ENCODE peak calls at places on chromosomes 5 and 9, in nine cellular contexts. X is CD4-positive, alpha-beta memory T cell; G is prostate gland; U is CD8-positive, alpha-beta memory T cell; R is ascending aorta; F is heart left ventricle; B is upper lobe of left lung; E is heart right ventricle; J is breast epithelium. K is an unnamed sample. For H3K4me1, the result is how much of the 10 kb centered on the place peaks cover.

GRCh38 chr5:38323645-38324295 is 65.4 kb downstream of the EGFLAM start:
- DNase-seq in E (no peak), U (no peak), R (no peak), X (no peak), B (no peak), J (no peak), F (no peak), G (no peak), K (no peak)

GRCh38 chr9:94076557-94076956 is 7.7 kb upstream of the PTPDC1 start:
- DNase-seq in F (no peak), X (no peak), R (no peak), U (no peak), J (no peak), B (no peak), E (no peak), G (no peak), K (no peak)

GRCh38 chr5:136886623-136887022 is 521.3 kb upstream of the TRPC7 start:
- DNase-seq in B (no peak), U (no peak), E (no peak), R (no peak), F (no peak), G (no peak), X (no peak), J (no peak), K (no peak)

GRCh38 chr5:130528474-130528873 is 624.2 kb downstream of the CHSY3 start:
- DNase-seq in R (no peak), F (no peak), U (no peak), B (no peak), E (no peak), X (no peak), J (no peak), G (no peak), K (no peak)

GRCh38 chr5:142754031-142754430 is 16.1 kb upstream of the ARHGAP26 start:
- DNase-seq in U (no peak), G (no peak), F (no peak), J (no peak), B (no peak), R (no peak), X (no peak), E (no peak), K (no peak)

GRCh38 chr9:108469654-108470053 is 386.1 kb downstream of the ACTL7B start:
- DNase-seq in X (no peak), B (peak), R (no peak), G (no peak), U (no peak), E (no peak), F (no peak), J (no peak), K (no peak)

GRCh38 chr5:7676455-7676854 is 174.5 kb downstream of the CFAP90 start:
- DNase-seq in X (no peak), J (no peak), B (no peak), E (no peak), U (no peak), F (no peak), R (no peak), G (no peak), K (no peak)

GRCh38 chr9:93950619-93951601 is 4.2 kb downstream of the BARX1 start:
- DNase-seq in J (no peak), R (no peak), G (peak), B (peak), U (no peak), X (no peak), E (no peak), F (no peak), K (no peak)

GRCh38 chr9:122095010-122095767 is 2.1 kb upstream of the TTLL11 start:
- DNase-seq in U (peak), E (peak), R (no peak), B (no peak), X (peak), G (peak), F (no peak), J (no peak), K (no peak)

GRCh38 chr9:36603006-36603405 is 30.3 kb downstream of the MELK start:
- DNase-seq in B (no peak), J (no peak), E (no peak), U (no peak), R (no peak), F (no peak), X (no peak), G (no peak), K (no peak)

GRCh38 chr9:78325343-78325742 is 28.4 kb downstream of the PSAT1 start:
- DNase-seq in U (no peak), F (no peak), B (no peak), G (peak), X (no peak), E (no peak), J (no peak), R (no peak), K (no peak)

GRCh38 chr5:175663191-175664184 is 5.6 kb downstream of the HRH2 start:
- DNase-seq in U (no peak), F (peak), R (no peak), J (no peak), X (no peak), G (no peak), B (peak), E (peak), K (no peak)

GRCh38 chr5:24703934-24704333 is 59.2 kb upstream of the CDH10 start:
- DNase-seq in R (no peak), J (no peak), U (no peak), B (no peak), E (no peak), F (no peak), X (no peak), G (no peak), K (no peak)

GRCh38 chr5:126363658-126364057 is 59.6 kb upstream of the GRAMD2B start:
- DNase-seq in E (no peak), J (no peak), B (no peak), G (no peak), U (no peak), X (no peak), R (no peak), F (no peak), K (no peak)

GRCh38 chr5:180598797-180599589 is 7.7 kb upstream of the SCGB3A1 start:
- DNase-seq in X (no peak), U (no peak), B (peak), F (no peak), E (peak), G (no peak), R (no peak), J (no peak), K (no peak)

GRCh38 chr9:93941493-93941892 is 13.7 kb downstream of the BARX1 start:
- DNase-seq in F (no peak), J (no peak), B (no peak), U (no peak), G (no peak), X (no peak), R (no peak), E (no peak), K (no peak)

GRCh38 chr5:135491552-135492318 is 39.6 kb upstream of the TIFAB start:
- DNase-seq in J (no peak), F (no peak), X (no peak), B (peak), G (no peak), U (no peak), R (no peak), E (no peak), K (no peak)

GRCh38 chr9:93962561-93963440 is 7.6 kb upstream of the BARX1 start:
- DNase-seq in F (peak), R (no peak), J (peak), G (peak), E (peak), X (peak), U (peak), B (peak), K (peak)

GRCh38 chr5:100646011-100646410 is 110.8 kb downstream of the FAM174A start:
- DNase-seq in U (no peak), X (no peak), B (no peak), R (no peak), J (no peak), F (no peak), E (no peak), G (no peak), K (no peak)

GRCh38 chr5:107567901-107568671 is 102.7 kb downstream of the EFNA5 start:
- DNase-seq in R (no peak), U (no peak), G (peak), B (no peak), J (no peak), E (no peak), F (no peak), X (no peak), K (no peak)

GRCh38 chr5:83726912-83727311 is 6.3 kb upstream of the HAPLN1 start:
- DNase-seq in R (no peak), X (no peak), U (no peak), F (no peak), B (no peak), G (no peak), J (no peak), E (no peak), K (no peak)

GRCh38 chr5:169201597-169201996 is 99.3 kb downstream of the SLIT3 start:
- DNase-seq in J (no peak), U (no peak), X (no peak), R (no peak), G (no peak), E (no peak), F (no peak), B (no peak), K (no peak)

GRCh38 chr5:59178071-59178470 is 595.2 kb downstream of the RAB3C start:
- DNase-seq in F (no peak), B (no peak), G (no peak), E (no peak), J (no peak), U (no peak), R (no peak), X (no peak), K (no peak)

GRCh38 chr5:59173568-59173967 is 590.7 kb downstream of the RAB3C start:
- DNase-seq in E (no peak), X (no peak), B (no peak), F (no peak), J (no peak), G (no peak), R (no peak), U (no peak), K (no peak)

GRCh38 chr5:59177644-59178043 is 594.8 kb downstream of the RAB3C start:
- DNase-seq in B (no peak), E (no peak), G (no peak), X (no peak), F (no peak), J (no peak), R (no peak), U (no peak), K (no peak)

GRCh38 chr5:59171131-59171530 is 588.3 kb downstream of the RAB3C start:
- DNase-seq in E (no peak), B (no peak), U (no peak), R (no peak), F (no peak), J (no peak), X (no peak), G (no peak), K (no peak)

DNA sequence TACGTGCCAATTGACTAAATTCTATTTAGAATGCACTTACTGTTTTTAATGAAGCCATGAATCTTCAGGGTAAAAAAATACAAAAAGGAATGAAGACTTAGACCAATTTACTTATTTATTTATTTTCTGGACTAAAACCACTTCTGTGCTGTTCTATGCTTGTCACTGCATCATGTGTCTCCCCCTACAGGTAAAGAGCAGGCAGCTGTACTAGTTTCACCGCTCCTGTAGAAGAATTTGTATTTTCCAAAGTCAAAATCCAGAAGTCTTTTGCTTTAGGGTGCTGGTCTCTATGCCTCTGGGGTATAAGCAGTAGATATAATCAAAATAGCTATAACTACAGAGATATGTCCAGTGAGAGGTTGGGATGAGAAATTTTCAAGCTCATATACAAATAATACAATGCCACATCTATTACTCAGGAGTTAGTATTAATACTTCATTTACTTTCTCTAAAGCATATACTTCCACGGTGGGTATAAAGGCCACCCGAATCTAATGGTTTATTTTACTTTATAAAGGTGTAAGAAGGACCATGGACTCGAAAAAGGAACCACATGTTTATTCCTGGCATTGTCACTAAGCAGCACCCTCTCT is 591.5 kb downstream of the RAB3C start:
- DNase-seq in B (no peak), U (peak), E (peak), R (no peak), J (no peak), F (no peak), X (peak), G (peak), K (peak)
- H3K4me1 ChIP-seq in B (under half), U (under half), E (under half), R (under half), J (under half), F (under half), X (under half), G (under half), K (under half)

DNA sequence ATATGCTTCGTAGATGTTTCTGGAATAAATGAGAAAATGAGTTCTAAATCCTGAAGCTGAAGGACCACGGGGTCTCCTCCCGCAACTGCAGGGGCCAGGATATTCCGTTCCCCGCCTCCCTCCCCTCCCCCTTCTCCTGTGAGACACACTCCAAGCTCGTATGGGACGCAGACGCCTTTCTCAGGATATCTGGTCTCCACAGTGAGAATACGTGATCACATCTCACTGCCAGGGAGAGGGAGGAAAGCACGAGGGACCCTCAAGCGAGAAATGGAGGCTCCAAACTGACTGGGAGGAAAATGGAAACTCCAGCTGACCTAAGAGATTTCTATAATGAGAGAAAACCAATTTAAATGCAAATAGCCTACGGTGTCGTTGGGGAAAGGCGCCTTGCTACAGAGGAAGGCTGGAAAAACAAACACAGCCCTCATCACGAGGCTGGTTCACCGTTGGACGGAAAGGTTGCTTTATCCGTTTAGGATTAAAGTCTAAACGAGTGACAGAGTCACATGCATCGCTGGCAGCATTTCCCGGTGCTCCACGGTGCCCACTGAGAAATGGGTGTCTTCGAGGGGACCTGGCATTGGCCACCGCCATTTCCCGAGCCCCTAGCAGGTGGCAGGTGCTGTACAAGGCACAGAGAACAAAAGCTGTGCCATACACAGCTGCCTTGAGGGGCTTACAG is 116.9 kb upstream of the CPEB4 start:
- DNase-seq in X (no peak), E (no peak), R (no peak), J (no peak), U (no peak), G (no peak), B (no peak), F (no peak), K (no peak)
- H3K27ac ChIP-seq in X (no peak), E (no peak), R (no peak), J (no peak), U (no peak), G (no peak), B (no peak), F (no peak), K (no peak)

GRCh38 chr5:154368041-154368800 is 77.6 kb upstream of the SAP30L start:
- DNase-seq in R (no peak), E (peak), B (no peak), G (peak), F (no peak), U (no peak), J (peak), X (no peak), K (no peak)

GRCh38 chr5:154370119-154370518 is 75.7 kb upstream of the SAP30L start:
- DNase-seq in B (no peak), R (no peak), E (no peak), G (no peak), U (no peak), J (no peak), F (no peak), X (no peak), K (no peak)

GRCh38 chr5:154370730-154371334 is 75.0 kb upstream of the SAP30L start:
- DNase-seq in F (peak), E (peak), R (no peak), J (no peak), G (no peak), B (no peak), X (no peak), U (no peak), K (no peak)

GRCh38 chr5:154371687-154372086 is 74.1 kb upstream of the SAP30L start:
- DNase-seq in F (no peak), J (no peak), B (no peak), E (peak), X (no peak), G (no peak), R (no peak), U (no peak), K (no peak)

GRCh38 chr5:154369682-154370081 is 76.1 kb upstream of the SAP30L start:
- DNase-seq in G (no peak), B (no peak), E (no peak), J (no peak), F (no peak), U (no peak), X (no peak), R (no peak), K (no peak)
- H3K4me1 ChIP-seq in G (under half), B (under half), E (half or more), J (under half), F (under half), U (under half), X (under half), R (half or more), K (under half)

GRCh38 chr5:124951676-124952075 is 205.2 kb upstream of the ZNF608 start:
- DNase-seq in F (no peak), U (no peak), X (no peak), R (no peak), G (no peak), E (no peak), J (no peak), B (no peak), K (no peak)
- H3K27ac ChIP-seq in F (no peak), U (no peak), X (no peak), R (no peak), G (no peak), E (no peak), J (no peak), B (no peak), K (no peak)

GRCh38 chr5:122076023-122076422 is 2.0 kb downstream of the LOX start:
- DNase-seq in B (no peak), G (no peak), F (no peak), J (no peak), U (no peak), R (no peak), X (no peak), E (no peak), K (no peak)

GRCh38 chr5:122077451-122078115 is 476 bp downstream of the LOX start:
- DNase-seq in X (no peak), R (no peak), U (no peak), E (no peak), G (peak), F (peak), J (no peak), B (no peak), K (no peak)

GRCh38 chr5:122073864-122074263 is 4.2 kb downstream of the LOX start:
- DNase-seq in X (no peak), G (no peak), R (no peak), B (no peak), U (no peak), F (no peak), E (no peak), J (no peak), K (no peak)

GRCh38 chr5:122078116-122078865 is at the start of gene LOX:
- DNase-seq in F (peak), E (peak), U (no peak), J (peak), B (peak), X (no peak), R (peak), G (peak), K (no peak)

DNA sequence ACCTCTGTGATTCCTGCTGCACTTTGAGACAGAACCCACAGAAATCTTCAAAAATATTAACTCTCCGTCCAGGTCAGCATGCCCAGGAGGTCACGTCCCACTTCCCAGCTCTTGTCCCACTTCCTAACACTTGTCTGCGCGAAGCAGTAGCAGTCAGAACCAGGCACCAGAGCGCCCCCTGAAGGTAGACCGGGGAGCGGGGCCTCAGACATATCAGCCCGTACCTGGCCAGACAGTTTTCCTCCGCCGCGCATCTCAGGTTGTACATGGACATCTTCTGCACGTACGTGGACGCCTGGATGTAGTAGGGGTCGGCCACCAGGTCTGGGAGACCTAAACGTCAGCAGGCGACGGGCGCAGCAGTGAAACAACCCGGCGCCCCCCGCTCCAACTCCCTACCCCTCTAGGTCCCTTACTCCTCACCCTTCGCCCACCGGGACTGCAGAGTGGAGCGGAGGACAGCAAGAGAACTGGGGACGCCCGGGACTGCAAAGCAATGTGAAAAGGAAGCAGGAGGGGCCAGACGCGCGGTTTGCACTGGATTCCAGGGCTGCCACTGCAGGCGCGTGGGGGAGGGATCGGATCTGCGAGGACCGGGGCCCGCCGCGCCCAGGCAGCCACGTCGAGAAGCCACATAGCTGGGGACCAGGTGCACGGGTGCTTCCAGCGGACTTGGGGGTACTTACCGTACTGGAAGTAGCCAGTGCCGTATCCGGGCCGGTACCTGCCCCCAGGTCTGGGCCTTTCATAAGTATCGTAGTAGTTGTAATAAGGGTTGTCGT is 1.2 kb downstream of the LOX start:
- DNase-seq in J (peak), B (peak), G (peak), U (no peak), E (peak), X (peak), R (peak), F (peak), K (no peak)
- H3K4me1 ChIP-seq in J (under half), B (under half), G (under half), U (under half), E (under half), X (under half), R (under half), F (under half), K (under half)

GRCh38 chr9:110213413-110214044 is 5.6 kb upstream of the C9orf152 start:
- DNase-seq in R (no peak), F (no peak), U (no peak), G (no peak), E (no peak), X (no peak), B (peak), J (no peak), K (no peak)
- H3K27ac ChIP-seq in R (no peak), F (no peak), U (no peak), G (peak), E (no peak), X (no peak), B (no peak), J (peak), K (no peak)

DNA sequence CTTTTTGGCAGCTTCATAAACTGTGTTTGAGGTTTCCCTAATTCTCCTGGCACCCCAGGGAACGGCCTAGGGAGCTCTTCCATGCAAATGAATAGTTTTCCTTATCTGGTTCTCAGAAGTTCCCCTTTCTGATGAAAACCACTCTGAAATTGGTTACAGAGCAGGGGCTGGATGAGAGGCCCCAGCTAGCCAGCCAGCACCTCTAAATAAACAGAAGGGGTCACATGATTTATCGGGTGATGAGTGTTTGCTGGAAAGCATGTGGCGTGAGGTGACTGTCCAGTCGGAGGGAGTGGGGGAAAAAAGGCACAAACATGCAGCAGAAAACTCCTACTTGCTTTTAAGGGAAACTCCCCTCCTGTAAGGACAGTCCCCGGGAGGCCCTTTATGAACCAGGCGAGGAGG is 261.2 kb upstream of the ANKRD55 start:
- DNase-seq in G (no peak), E (peak), X (no peak), U (no peak), J (no peak), B (no peak), R (no peak), F (no peak), K (no peak)
- H3K4me1 ChIP-seq in G (under half), E (under half), X (under half), U (under half), J (under half), B (under half), R (under half), F (under half), K (under half)

GRCh38 chr9:101398930-101399640 is 434 bp downstream of the ZNF189 start:
- DNase-seq in E (peak), R (no peak), B (no peak), J (no peak), X (no peak), F (peak), U (peak), G (peak), K (no peak)
- H3K27ac ChIP-seq in E (peak), R (peak), B (peak), J (peak), X (peak), F (peak), U (peak), G (peak), K (peak)

GRCh38 chr9:124296094-124296493 is 38.3 kb downstream of the NEK6 start:
- DNase-seq in X (no peak), B (no peak), J (no peak), R (no peak), F (no peak), G (no peak), E (no peak), U (no peak), K (no peak)
- H3K4me1 ChIP-seq in X (under half), B (half or more), J (under half), R (under half), F (half or more), G (under half), E (half or more), U (under half), K (under half)

K was measured in effector memory CD4-positive, alpha-beta T cell.